ENCODE peak calls at places on chromosomes 16 and 17, in four cellular contexts. X is upper lobe of right lung, C is cardiac muscle cell, Q is lower lobe of right lung. T is an unnamed sample.

GRCh38 chr17:70629902-70630301 is 460.6 kb downstream of the KCNJ2 start:
- DNase-seq in X (no peak), C (no peak), Q (no peak), T (no peak)

GRCh38 chr16:8866118-8866883 is 2.5 kb downstream of the CARHSP1 start:
- DNase-seq in X (no peak), C (peak; percentile 85), Q (no peak), T (no peak)

GRCh38 chr17:40075216-40076100 is 12.7 kb downstream of the THRA start:
- DNase-seq in X (peak; percentile 91), C (peak; percentile 78), Q (peak; percentile 88), T (peak; percentile 86)

GRCh38 chr17:39678340-39679116 is 9.3 kb downstream of the PGAP3 start:
- DNase-seq in X (no peak), C (no peak), Q (no peak), T (peak; percentile 37)

GRCh38 chr16:2325181-2325580 is 15.3 kb downstream of the ABCA3 start:
- DNase-seq in X (peak; percentile 57), C (no peak), Q (no peak), T (peak; percentile 53)

GRCh38 chr16:49440156-49441065 is 66.8 kb downstream of the C16orf78 start:
- DNase-seq in X (no peak), C (no peak), Q (no peak), T (no peak)

GRCh38 chr17:74343121-74343520 is 17.1 kb downstream of the KIF19 start:
- DNase-seq in X (no peak), C (no peak), Q (no peak), T (no peak)

GRCh38 chr17:47203984-47204721 is 5.0 kb upstream of the MYL4 start:
- DNase-seq in X (no peak), C (no peak), Q (no peak), T (no peak)

GRCh38 chr16:68490829-68491575 is 42.7 kb upstream of the SMPD3 start:
- DNase-seq in X (peak; percentile 70), C (no peak), Q (no peak), T (no peak)

GRCh38 chr17:73646409-73647305 is 2.4 kb upstream of the SDK2 start:
- DNase-seq in X (peak; percentile 29), C (peak; percentile 63), Q (no peak), T (no peak)

GRCh38 chr16:64147941-64148340 is 973.9 kb downstream of the CDH11 start:
- DNase-seq in X (no peak), C (no peak), Q (no peak), T (no peak)

GRCh38 chr17:79085154-79085920 is 10.7 kb downstream of the ENGASE start:
- DNase-seq in X (no peak), C (no peak), Q (no peak), T (no peak)

GRCh38 chr17:64128787-64129514 is 993 bp downstream of the ERN1 start:
- DNase-seq in X (no peak), C (no peak), Q (peak; percentile 59), T (no peak)

GRCh38 chr17:50484341-50485155 is 5.9 kb downstream of the RSAD1 start:
- DNase-seq in X (no peak), C (no peak), Q (peak; percentile 21), T (no peak)

GRCh38 chr16:85286066-85286712 is 173.9 kb upstream of the CIBAR2 start:
- DNase-seq in X (no peak), C (no peak), Q (no peak), T (no peak)

GRCh38 chr17:57463103-57463885 is 207.0 kb downstream of the MSI2 start:
- DNase-seq in X (no peak), C (no peak), Q (no peak), T (no peak)

GRCh38 chr17:46013502-46014165 is 14.6 kb downstream of the STH start:
- DNase-seq in X (no peak), C (no peak), Q (no peak), T (no peak)

GRCh38 chr16:1871974-1872635 is at the start of gene MEIOB:
- DNase-seq in X (peak; percentile 70), C (peak; percentile 59), Q (peak; percentile 56), T (no peak)

GRCh38 chr17:37614391-37614790 is 5.2 kb upstream of the SYNRG start:
- DNase-seq in X (no peak), C (no peak), Q (no peak), T (no peak)

GRCh38 chr16:3974751-3975150 is 94.2 kb upstream of the CREBBP start:
- DNase-seq in X (no peak), C (no peak), Q (peak; percentile 1), T (no peak)

GRCh38 chr17:76199466-76199865 is 40.8 kb downstream of the RNF157 start:
- DNase-seq in X (no peak), C (no peak), Q (no peak), T (no peak)

GRCh38 chr17:75524971-75525805 is at the start of gene LLGL2:
- DNase-seq in X (peak; percentile 94), C (peak; percentile 93), Q (peak; percentile 92), T (peak; percentile 84)

GRCh38 chr17:39737761-39738567 is at the start of gene GRB7:
- DNase-seq in X (peak; percentile 91), C (peak; percentile 34), Q (peak; percentile 84), T (peak; percentile 87)

GRCh38 chr17:65314212-65314611 is 177.0 kb downstream of the RGS9 start:
- DNase-seq in X (no peak), C (no peak), Q (no peak), T (no peak)

GRCh38 chr17:58402679-58403078 is 14.7 kb downstream of the RNF43 start:
- DNase-seq in X (no peak), C (no peak), Q (no peak), T (no peak)

GRCh38 chr16:23516366-23517137 is 6.3 kb upstream of the GGA2 start:
- DNase-seq in X (no peak), C (no peak), Q (no peak), T (no peak)

GRCh38 chr17:73770115-73770848 is 126.0 kb upstream of the SDK2 start:
- DNase-seq in X (peak; percentile 69), C (peak; percentile 42), Q (peak; percentile 58), T (no peak)

GRCh38 chr17:9054611-9055010 is 33.3 kb downstream of the NTN1 start:
- DNase-seq in X (no peak), C (no peak), Q (no peak), T (no peak)

GRCh38 chr17:34307110-34307509 is 12.1 kb upstream of the CCL8 start:
- DNase-seq in X (no peak), C (no peak), Q (no peak), T (no peak)

GRCh38 chr16:68408967-68409366 is 39.3 kb downstream of the SMPD3 start:
- DNase-seq in X (no peak), C (no peak), Q (peak; percentile 10), T (peak; percentile 0)

GRCh38 chr16:87140211-87141200 is 176.7 kb downstream of the C16orf95 start:
- DNase-seq in X (peak; percentile 58), C (no peak), Q (no peak), T (no peak)

GRCh38 chr17:68101992-68102758 is 66.6 kb downstream of the KPNA2 start:
- DNase-seq in X (no peak), C (peak; percentile 3), Q (no peak), T (no peak)

GRCh38 chr16:4706871-4707270 is 13.5 kb downstream of the NUDT16L1 start:
- DNase-seq in X (no peak), C (no peak), Q (no peak), T (no peak)

GRCh38 chr17:681738-682137 is 32.9 kb downstream of the VPS53 start:
- DNase-seq in X (no peak), C (no peak), Q (no peak), T (no peak)

GRCh38 chr17:58088624-58089023 is 5.4 kb downstream of the DYNLL2 start:
- DNase-seq in X (no peak), C (no peak), Q (no peak), T (no peak)

DNA sequence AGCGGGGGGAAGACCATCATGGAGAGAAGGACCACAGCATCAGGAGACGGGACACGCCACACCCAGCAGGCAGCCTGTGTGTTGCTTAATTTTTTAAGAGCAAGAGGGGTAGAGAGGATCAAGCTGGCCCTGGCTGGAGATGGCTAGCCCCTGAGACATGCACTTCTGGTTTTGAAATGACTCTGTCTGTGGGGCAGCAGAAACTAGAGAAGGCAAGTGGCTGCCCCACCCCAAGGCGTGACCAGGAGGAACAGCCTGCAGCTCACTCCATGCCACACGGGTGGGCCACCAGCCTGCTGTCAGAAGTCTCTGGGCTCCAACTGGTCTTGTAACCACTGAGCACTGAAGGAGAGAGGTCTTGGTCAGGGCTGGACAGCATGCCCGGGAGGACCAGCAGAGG is 75.5 kb downstream of the SOCS1 start:
- DNase-seq in X (no peak), C (no peak), Q (peak; percentile 70), T (peak; percentile 60)
- H3K4me3 ChIP-seq in X (no peak overlapping the region), C (no peak overlapping the region), Q (no peak overlapping the region), T (no peak overlapping the region)

GRCh38 chr17:7221281-7222092 is 1.7 kb downstream of the ACADVL start:
- DNase-seq in X (no peak), C (no peak), Q (no peak), T (no peak)
- H3K4me1 ChIP-seq in X (peaks cover 38% of the 10 kb centered on the region), C (peaks cover 18% of the 10 kb centered on the region), Q (peaks cover 41% of the 10 kb centered on the region), T (peaks cover 16% of the 10 kb centered on the region)

GRCh38 chr17:7575959-7576358 is 3.5 kb upstream of the CD68 start:
- DNase-seq in X (no peak), C (no peak), Q (no peak), T (no peak)

GRCh38 chr17:7573324-7574080 is 5.9 kb upstream of the CD68 start:
- DNase-seq in X (peak; percentile 95), C (peak; percentile 94), Q (peak; percentile 93), T (peak; percentile 96)

GRCh38 chr17:7576432-7576937 is 3.0 kb upstream of the CD68 start:
- DNase-seq in X (no peak), C (no peak), Q (no peak), T (no peak)

GRCh38 chr17:7574176-7574953 is 5.1 kb upstream of the CD68 start:
- DNase-seq in X (no peak), C (no peak), Q (no peak), T (no peak)

GRCh38 chr17:7575481-7575883 is 4.0 kb upstream of the CD68 start:
- DNase-seq in X (no peak), C (no peak), Q (no peak), T (no peak)
- H3K27ac ChIP-seq in X (no peak overlapping the region), C (peak overlapping the region; percentile 42), Q (peak overlapping the region; percentile 6), T (no peak overlapping the region)

DNA sequence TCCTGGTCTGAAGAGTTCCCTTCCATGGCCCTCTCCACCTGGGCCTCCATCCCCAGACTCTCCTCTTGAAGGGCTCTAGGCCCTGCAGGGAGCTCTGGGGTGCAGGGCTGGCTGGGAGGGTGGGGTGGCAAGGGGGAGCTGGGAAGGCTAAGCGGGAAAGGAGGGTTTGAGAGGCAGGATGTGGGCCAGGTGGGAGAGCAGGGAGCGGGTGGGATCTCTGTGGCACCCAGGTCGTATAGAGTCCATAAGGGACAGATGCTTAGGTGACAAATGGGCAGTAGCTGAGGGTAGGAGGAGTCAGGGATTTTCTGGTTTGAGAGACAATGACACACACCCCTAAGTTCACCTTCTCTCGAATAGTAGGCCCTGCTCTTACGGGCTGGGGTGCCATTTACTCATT is 15.5 kb downstream of the KIF18B start:
- DNase-seq in X (peak; percentile 31), C (no peak), Q (peak; percentile 7), T (no peak)
- H3K4me3 ChIP-seq in X (no peak overlapping the region), C (no peak overlapping the region), Q (no peak overlapping the region), T (no peak overlapping the region)

T was measured in left lung.